ENCODE peak calls at places on chromosomes 3 and 15, in ten cellular contexts. P is IMR-90; T is naive thymus-derived CD4-positive, alpha-beta T cell; N is H7; I is right atrium auricular region; H is HAP-1; L is cardiac muscle cell; E is adipocyte; V is heart left ventricle; J is uterus. D is an unnamed sample.

GRCh38 chr15:84826369-84826823 is 9.2 kb downstream of the ALPK3 start:
- DNase-seq in P (no peak), T (no peak), N (peak; percentile 83), I (no peak), H (peak; percentile 69), L (peak; percentile 42), E (no peak), V (peak; percentile 47), J (no peak), D (no peak)

GRCh38 chr15:46921906-46922305 is 795.4 kb upstream of the SEMA6D start:
- DNase-seq in P (no peak), T (no peak), N (no peak), I (no peak), H (no peak), L (no peak), E (no peak), V (peak; percentile 37), J (no peak), D (no peak)

GRCh38 chr3:46466273-46466672 is 1.6 kb upstream of the LTF start:
- DNase-seq in P (no peak), T (no peak), N (no peak), I (peak; percentile 56), H (no peak), L (peak; percentile 24), E (no peak), V (no peak), J (no peak), D (peak; percentile 58)

GRCh38 chr15:75809986-75810750 is 33.1 kb upstream of the UBE2Q2 start:
- DNase-seq in P (no peak), T (peak; percentile 12), N (peak; percentile 64), I (no peak), H (peak; percentile 79), L (peak; percentile 48), E (peak; percentile 4), V (no peak), J (no peak), D (no peak)

GRCh38 chr15:74176262-74177208 is 3.0 kb downstream of the ISLR start:
- DNase-seq in P (no peak), T (no peak), N (peak; percentile 82), I (no peak), H (peak; percentile 22), L (no peak), E (no peak), V (peak; percentile 14), J (peak; percentile 16), D (peak; percentile 74)

GRCh38 chr3:24678021-24678420 is 183.4 kb upstream of the THRB start:
- DNase-seq in P (no peak), T (no peak), N (no peak), I (no peak), H (no peak), L (no peak), E (no peak), V (no peak), J (no peak), D (no peak)

GRCh38 chr3:194089357-194090177 is 46.4 kb upstream of the HES1 start:
- DNase-seq in P (peak; percentile 97), T (no peak), N (peak; percentile 77), I (peak; percentile 87), H (peak; percentile 22), L (peak; percentile 99), E (peak; percentile 79), V (peak; percentile 71), J (peak; percentile 88), D (peak; percentile 79)

GRCh38 chr3:69249001-69249400 is 126.6 kb upstream of the LMOD3 start:
- DNase-seq in P (no peak), T (no peak), N (no peak), I (no peak), H (no peak), L (no peak), E (no peak), V (no peak), J (no peak), D (no peak)

GRCh38 chr15:94305133-94305532 is 73.8 kb downstream of the MCTP2 start:
- DNase-seq in P (peak; percentile 40), T (no peak), N (no peak), I (no peak), H (no peak), L (no peak), E (no peak), V (no peak), J (no peak), D (no peak)

GRCh38 chr3:81339040-81339845 is 422.2 kb downstream of the GBE1 start:
- DNase-seq in P (peak; percentile 6), T (no peak), N (peak; percentile 31), I (no peak), H (no peak), L (peak; percentile 24), E (peak; percentile 30), V (no peak), J (no peak), D (no peak)

GRCh38 chr3:173153631-173154030 is 12.6 kb upstream of the SPATA16 start:
- DNase-seq in P (no peak), T (no peak), N (no peak), I (no peak), H (no peak), L (no peak), E (no peak), V (no peak), J (no peak), D (no peak)

GRCh38 chr3:158911586-158911985 is 109.7 kb downstream of the MFSD1 start:
- DNase-seq in P (no peak), T (no peak), N (no peak), I (no peak), H (no peak), L (no peak), E (no peak), V (no peak), J (no peak), D (no peak)

DNA sequence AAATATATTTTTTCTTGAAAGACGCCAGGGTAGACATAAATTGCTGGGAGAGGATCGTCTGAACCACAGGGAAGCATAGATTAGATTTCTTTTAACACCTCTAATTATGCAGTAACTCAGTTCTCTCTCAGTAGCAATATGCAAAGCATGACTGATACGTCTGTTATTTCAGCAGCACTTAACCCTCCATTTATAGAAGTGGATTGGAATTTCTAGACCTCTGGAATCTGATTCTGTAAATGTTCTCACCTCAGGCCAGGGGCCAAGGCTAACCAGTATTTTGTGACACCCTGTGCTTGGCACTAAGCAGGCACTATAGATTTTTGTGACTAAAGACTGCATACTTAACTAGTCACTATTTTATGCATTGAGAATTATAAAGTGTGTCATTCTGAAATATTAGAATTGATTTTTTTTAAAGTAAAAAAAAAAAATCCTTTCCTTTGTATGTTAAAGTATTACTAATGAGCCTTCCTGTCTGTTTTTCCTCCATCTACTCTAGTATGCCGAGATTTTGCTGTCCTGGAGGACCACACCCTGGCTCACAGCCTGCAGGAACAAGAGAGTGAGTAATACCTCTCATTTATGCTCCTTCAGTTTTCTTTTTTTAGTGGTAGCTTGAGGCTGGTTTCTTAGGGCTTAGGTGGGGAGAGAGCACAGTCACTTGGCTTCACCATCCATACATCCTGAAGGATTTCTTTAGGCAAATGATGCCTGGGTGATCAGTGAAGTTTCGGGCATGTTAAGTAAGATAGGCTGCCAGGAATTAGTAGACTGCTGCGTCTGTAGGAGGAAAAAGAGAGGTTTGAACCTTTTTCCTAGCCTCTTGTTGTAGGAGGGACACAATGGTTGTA is 26.5 kb upstream of the UTS2B start:
- DNase-seq in P (peak; percentile 63), T (no peak), N (no peak), I (peak; percentile 69), H (no peak), L (peak; percentile 55), E (peak; percentile 65), V (peak; percentile 54), J (peak; percentile 18), D (no peak)
- H3K4me3 ChIP-seq in P (no peak overlapping the region), T (no peak overlapping the region), N (no peak overlapping the region), I (no peak overlapping the region), H (no peak overlapping the region), L (no peak overlapping the region), E (no peak overlapping the region), V (peak overlapping the region; percentile 30), J (no peak overlapping the region), D (no peak overlapping the region)

GRCh38 chr3:29565236-29565635 is 284.4 kb downstream of the RBMS3 start:
- DNase-seq in P (no peak), T (no peak), N (no peak), I (no peak), H (no peak), L (no peak), E (peak; percentile 34), V (no peak), J (no peak), D (no peak)

GRCh38 chr3:29561651-29562050 is 280.8 kb downstream of the RBMS3 start:
- DNase-seq in P (no peak), T (no peak), N (no peak), I (no peak), H (no peak), L (no peak), E (no peak), V (no peak), J (no peak), D (no peak)

GRCh38 chr3:29567505-29567904 is 286.6 kb downstream of the RBMS3 start:
- DNase-seq in P (no peak), T (no peak), N (no peak), I (no peak), H (no peak), L (no peak), E (no peak), V (no peak), J (no peak), D (no peak)
- H3K4me3 ChIP-seq in P (no peak overlapping the region), T (no peak overlapping the region), N (no peak overlapping the region), I (no peak overlapping the region), H (no peak overlapping the region), L (no peak overlapping the region), E (no peak overlapping the region), V (no peak overlapping the region), J (no peak overlapping the region), D (no peak overlapping the region)

GRCh38 chr3:61669676-61670299 is 108.4 kb downstream of the PTPRG start:
- DNase-seq in P (no peak), T (no peak), N (peak; percentile 31), I (no peak), H (no peak), L (no peak), E (no peak), V (peak; percentile 63), J (no peak), D (no peak)
- H3K4me3 ChIP-seq in P (no peak overlapping the region), T (no peak overlapping the region), N (no peak overlapping the region), I (no peak overlapping the region), H (no peak overlapping the region), L (no peak overlapping the region), E (no peak overlapping the region), V (no peak overlapping the region), J (no peak overlapping the region), D (no peak overlapping the region)

DNA sequence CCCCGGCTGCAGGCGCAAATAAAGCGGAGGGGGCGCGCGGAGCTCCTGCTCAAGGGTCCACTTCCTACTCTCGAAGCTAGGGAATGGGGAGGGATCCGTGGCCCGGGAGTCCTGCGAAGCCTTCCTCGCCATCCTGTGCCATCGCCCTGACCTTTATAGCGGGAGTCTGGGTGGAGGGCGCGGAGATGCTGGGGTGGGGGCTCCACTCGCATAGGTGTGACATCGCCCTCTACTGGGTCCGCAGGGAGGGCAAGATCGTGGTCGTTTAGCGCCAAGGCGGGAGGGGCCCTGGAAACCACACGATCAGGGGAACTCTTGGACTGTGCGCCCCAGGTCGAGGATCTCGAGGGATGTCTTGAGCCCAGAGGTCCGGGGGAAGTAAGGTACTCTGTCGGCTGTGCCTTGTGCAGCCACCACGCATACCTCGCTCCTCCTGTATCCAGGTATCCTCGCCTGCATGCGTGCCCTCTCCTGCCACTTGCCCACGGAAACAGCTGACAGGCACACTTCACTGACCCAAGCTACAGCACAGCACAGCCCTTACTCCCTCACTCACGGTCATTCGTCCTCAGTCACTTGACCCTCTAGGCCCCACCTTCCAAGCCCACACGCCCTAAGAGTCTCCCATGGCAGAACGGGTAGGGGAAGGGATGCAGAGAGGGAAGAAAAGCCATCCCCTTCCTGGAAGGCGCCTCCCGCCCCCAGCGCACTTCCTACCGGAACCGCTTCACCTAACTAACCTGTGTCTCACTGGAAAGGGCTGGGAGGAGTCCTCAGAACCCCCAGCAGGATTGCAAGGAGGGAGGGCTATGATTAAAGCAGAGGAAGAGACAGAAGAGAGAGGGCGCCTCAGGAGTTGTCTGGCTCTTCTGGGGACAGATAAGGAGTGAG is 22.7 kb downstream of the EPHB3 start:
- DNase-seq in P (no peak), T (no peak), N (peak; percentile 81), I (no peak), H (peak; percentile 73), L (no peak), E (no peak), V (no peak), J (no peak), D (no peak)
- H3K4me3 ChIP-seq in P (no peak overlapping the region), T (no peak overlapping the region), N (peak overlapping the region; percentile 53), I (peak overlapping the region; percentile 64), H (peak overlapping the region; percentile 24), L (peak overlapping the region; percentile 17), E (peak overlapping the region; percentile 89), V (peak overlapping the region; percentile 74), J (peak overlapping the region; percentile 31), D (peak overlapping the region; percentile 76)

D was measured in coronary artery.